ENCODE peak calls at places on chromosomes 6 and 20, in nine cellular contexts. J is AG04450; T is ureter; Z is fibroblast of mammary gland; A is NCI-H1436; O is activated CD4-positive, CD25-positive, alpha-beta regulatory T cell treated with anti-CD3 and anti-CD28 coated beads, Interleukin-2, amount 50 U/mL, for 72 hours; W is activated naive CD8-positive, alpha-beta T cell treated with anti-CD3 and anti-CD28 coated beads, Interleukin-2, amount 50 U/mL, for 24 hours; N is central memory CD4-positive, alpha-beta T cell; R is BE2C. Y is an unnamed sample.

GRCh38 chr20:35117148-35117547 is 24.5 kb upstream of the TRPC4AP start:
- DNase-seq in W (no peak), R (no peak), J (no peak), Z (peak), N (no peak), T (no peak), A (no peak), O (no peak), Y (no peak)

GRCh38 chr6:134375199-134375598 is 57.3 kb upstream of the SGK1 start:
- DNase-seq in R (no peak), A (no peak), J (no peak), O (no peak), Z (no peak), W (no peak), N (no peak), T (no peak), Y (no peak)

GRCh38 chr6:21769405-21769851 is 175.9 kb downstream of the SOX4 start:
- DNase-seq in W (no peak), J (peak), N (no peak), Z (peak), T (no peak), R (no peak), A (no peak), O (no peak), Y (no peak)

GRCh38 chr6:112475083-112475482 is 128.0 kb downstream of the RFPL4B start:
- DNase-seq in J (no peak), A (no peak), O (no peak), T (no peak), W (no peak), R (no peak), Z (peak), N (no peak), Y (no peak)

GRCh38 chr20:58708246-58708931 is 15.8 kb downstream of the NPEPL1 start:
- DNase-seq in O (peak), N (no peak), Z (no peak), A (no peak), W (no peak), T (peak), R (no peak), J (no peak), Y (no peak)

GRCh38 chr6:32298632-32299336 is 72.9 kb downstream of the TSBP1 start:
- DNase-seq in N (no peak), A (no peak), Z (peak), W (no peak), O (no peak), J (peak), T (no peak), R (no peak), Y (no peak)

GRCh38 chr20:63536997-63537524 is at the start of gene PTK6:
- DNase-seq in T (peak), A (no peak), O (no peak), R (peak), Z (no peak), J (no peak), N (no peak), W (no peak), Y (peak)

GRCh38 chr6:134175532-134176282 is 123.3 kb upstream of the SLC2A12 start:
- DNase-seq in W (peak), N (peak), A (no peak), T (peak), R (no peak), Z (peak), J (no peak), O (no peak), Y (no peak)

GRCh38 chr6:53192590-53193232 is 44.1 kb upstream of the GCM1 start:
- DNase-seq in O (no peak), N (no peak), A (no peak), Z (no peak), T (no peak), R (peak), W (no peak), J (no peak), Y (no peak)

GRCh38 chr6:109612268-109612667 is 78.7 kb downstream of the AK9 start:
- DNase-seq in W (no peak), A (no peak), N (no peak), Z (no peak), T (no peak), R (no peak), O (no peak), J (no peak), Y (no peak)

GRCh38 chr6:168131464-168132415 is 52.7 kb upstream of the FRMD1 start:
- DNase-seq in O (no peak), W (no peak), Z (no peak), A (no peak), J (no peak), R (no peak), N (no peak), T (no peak), Y (no peak)

GRCh38 chr6:159646731-159647130 is 46.3 kb downstream of the SOD2 start:
- DNase-seq in O (no peak), J (no peak), Z (peak), W (no peak), N (no peak), R (no peak), T (no peak), A (no peak), Y (no peak)

GRCh38 chr6:16982827-16983226 is 119.0 kb upstream of the STMND1 start:
- DNase-seq in W (no peak), N (no peak), T (no peak), O (no peak), R (no peak), J (peak), A (no peak), Z (peak), Y (no peak)

GRCh38 chr6:115740907-115741306 is 319.8 kb downstream of the FRK start:
- DNase-seq in A (no peak), W (no peak), O (no peak), N (no peak), Z (no peak), J (no peak), R (peak), T (no peak), Y (no peak)

GRCh38 chr6:2961491-2961890 is 9.9 kb downstream of the SERPINB6 start:
- DNase-seq in A (no peak), T (no peak), N (no peak), R (no peak), O (no peak), J (no peak), Z (no peak), W (no peak), Y (no peak)

GRCh38 chr6:107756661-107757060 is 67.5 kb downstream of the SCML4 start:
- DNase-seq in N (no peak), O (no peak), R (no peak), J (no peak), W (no peak), A (no peak), T (no peak), Z (no peak), Y (no peak)

GRCh38 chr20:44644384-44645131 is 6.9 kb downstream of the ADA start:
- DNase-seq in T (no peak), W (peak), A (no peak), O (no peak), N (peak), R (no peak), Z (no peak), J (no peak), Y (peak)

GRCh38 chr6:111950661-111951426 is 77.6 kb upstream of the FYN start:
- DNase-seq in J (no peak), Z (peak), R (peak), O (no peak), N (no peak), T (no peak), A (no peak), W (no peak), Y (no peak)

GRCh38 chr6:146315321-146316254 is 228.0 kb upstream of the RAB32 start:
- DNase-seq in N (no peak), Z (peak), T (no peak), O (no peak), A (no peak), R (no peak), J (no peak), W (no peak), Y (no peak)